ENCODE peak calls at places on chromosome X, in four cellular contexts. H is K562, T is HepG2, K is H1. I is an unnamed sample.
A peak's percentile ranks its signal among the peaks of the same experiment; 100 is the strongest.

GRCh38 chrX:76428243-76429130 is 977 bp downstream of the MAGEE1 start:
- DNase-seq in K (peak; percentile 48), H (no peak), T (no peak), I (no peak)

GRCh38 chrX:24148535-24149345 is 789 bp upstream of the ZFX start:
- DNase-seq in K (no peak), T (peak; percentile 23), H (peak; percentile 38), I (peak; percentile 42)

GRCh38 chrX:140866446-140866845 is 135.9 kb upstream of the SPANXB1 start:
- DNase-seq in H (no peak), T (no peak), K (no peak), I (no peak)

GRCh38 chrX:15877380-15877779 is 22.8 kb upstream of the AP1S2 start:
- DNase-seq in H (no peak), T (no peak), K (no peak), I (no peak)

GRCh38 chrX:3295731-3296130 is 50.7 kb downstream of the MXRA5 start:
- DNase-seq in K (peak; percentile 54), H (peak; percentile 59), T (no peak), I (peak; percentile 6)

GRCh38 chrX:10198254-10198653 is 41.5 kb downstream of the CLCN4 start:
- DNase-seq in T (no peak), H (no peak), K (no peak), I (no peak)

GRCh38 chrX:9542106-9542764 is 77.4 kb downstream of the TBL1X start:
- DNase-seq in T (no peak), K (no peak), H (no peak), I (no peak)

GRCh38 chrX:1086444-1087409 is 125.7 kb downstream of the CRLF2 start:
- DNase-seq in K (no peak), T (no peak), H (no peak), I (no peak)

GRCh38 chrX:24956828-24957227 is 58.9 kb downstream of the ARX start:
- DNase-seq in T (no peak), H (no peak), K (no peak), I (no peak)

GRCh38 chrX:45142185-45142584 is 58.5 kb downstream of the DIPK2B start:
- DNase-seq in H (no peak), K (no peak), T (no peak), I (no peak)

GRCh38 chrX:79270401-79270800 is 96.7 kb downstream of the ITM2A start:
- DNase-seq in H (peak; percentile 2), T (no peak), K (peak; percentile 43), I (peak; percentile 2)

GRCh38 chrX:101803451-101803850 is 128.4 kb downstream of the ZMAT1 start:
- DNase-seq in K (no peak), H (no peak), T (no peak), I (peak; percentile 44)

GRCh38 chrX:136780738-136781137 is at the start of gene ARHGEF6:
- DNase-seq in T (no peak), K (no peak), H (no peak), I (no peak)

GRCh38 chrX:78624884-78625283 is 34.2 kb downstream of the RTL3 start:
- DNase-seq in H (no peak), T (no peak), K (no peak), I (no peak)

GRCh38 chrX:135591871-135592270 is 71.4 kb downstream of the INTS6L start:
- DNase-seq in H (no peak), T (no peak), K (no peak), I (no peak)

GRCh38 chrX:57417827-57418226 is 131.3 kb downstream of the FAAH2 start:
- DNase-seq in K (no peak), H (no peak), T (no peak), I (peak; percentile 15)

GRCh38 chrX:9501362-9501761 is 36.5 kb downstream of the TBL1X start:
- DNase-seq in K (no peak), T (no peak), H (no peak), I (no peak)

GRCh38 chrX:42515939-42516338 is 262.0 kb downstream of the PPP1R2C start:
- DNase-seq in H (no peak), T (no peak), K (no peak), I (no peak)

GRCh38 chrX:23548164-23548563 is 119.1 kb upstream of the PRDX4 start:
- DNase-seq in K (no peak), T (no peak), H (no peak), I (no peak)

GRCh38 chrX:77937291-77937690 is 26.8 kb downstream of the ATP7A start:
- DNase-seq in T (no peak), H (no peak), K (no peak), I (peak; percentile 68)

GRCh38 chrX:131626681-131627296 is 82.9 kb downstream of the OR13H1 start:
- DNase-seq in K (no peak), T (no peak), H (peak; percentile 7), I (no peak)

GRCh38 chrX:74449322-74449936 is 28.1 kb downstream of the SLC16A2 start:
- DNase-seq in K (no peak), T (no peak), H (no peak), I (no peak)

GRCh38 chrX:16457239-16457638 is 192.7 kb upstream of the S100G start:
- DNase-seq in H (no peak), K (no peak), T (no peak), I (no peak)

GRCh38 chrX:17359500-17359899 is 15.5 kb upstream of the NHS start:
- DNase-seq in K (no peak), H (no peak), T (no peak), I (no peak)

GRCh38 chrX:3697220-3697684 is 16.2 kb downstream of the PRKX start:
- DNase-seq in K (no peak), T (no peak), H (peak; percentile 28), I (no peak)

GRCh38 chrX:31546130-31546529 is 474.3 kb upstream of the FTHL17 start:
- DNase-seq in T (no peak), H (peak; percentile 6), K (no peak), I (peak; percentile 60)

GRCh38 chrX:84188320-84188834 is 378 bp upstream of the RPS6KA6 start:
- DNase-seq in T (no peak), K (peak; percentile 53), H (no peak), I (peak; percentile 53)

GRCh38 chrX:51891821-51892551 is 1.4 kb upstream of the MAGED1 start:
- DNase-seq in T (no peak), K (no peak), H (no peak), I (peak; percentile 7)

GRCh38 chrX:109714340-109714958 is 18.6 kb downstream of the ACSL4 start:
- DNase-seq in H (no peak), K (no peak), T (no peak), I (peak; percentile 50)
- H3K4me1 ChIP-seq in H (no peaks in the 10 kb centered on the region), K (no peaks in the 10 kb centered on the region), T (peaks cover 91% of the 10 kb centered on the region), I (peaks cover 25% of the 10 kb centered on the region)

DNA sequence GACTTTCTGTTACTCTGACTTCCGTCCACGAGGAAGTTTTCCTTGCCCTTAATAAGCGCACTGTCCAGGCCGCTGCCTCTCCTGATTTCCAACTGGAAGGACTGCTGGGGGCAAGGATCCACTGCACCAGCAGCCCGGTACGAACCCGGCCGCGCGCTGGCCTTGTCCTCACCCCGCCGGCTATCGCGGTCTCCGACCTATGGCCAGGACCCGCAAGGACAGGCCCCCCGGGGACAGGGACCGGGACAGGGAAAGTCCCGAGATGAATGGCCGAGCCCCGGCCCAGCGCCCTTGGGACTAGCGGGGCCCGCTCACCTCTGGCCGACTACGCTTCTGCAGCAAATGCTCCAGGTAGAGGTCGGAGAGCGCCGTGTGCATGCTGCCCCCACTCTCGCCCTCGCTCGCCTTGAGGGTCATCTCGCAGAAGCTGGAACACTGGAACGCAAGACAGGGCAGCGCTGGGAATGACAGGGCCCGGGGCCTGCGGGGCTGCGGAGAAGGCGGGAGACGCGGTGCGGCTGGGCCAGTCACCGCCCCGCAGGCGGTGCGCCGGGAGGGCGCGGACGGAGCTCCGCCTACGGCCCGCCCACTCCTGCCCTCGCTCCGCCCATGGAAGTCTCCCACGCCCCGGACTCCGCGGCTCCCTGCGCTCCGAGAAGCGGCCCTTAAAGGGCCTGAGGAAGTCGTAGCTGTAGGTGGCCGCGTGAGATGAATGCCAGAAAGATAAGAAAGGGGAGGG is at the start of gene MPP1:
- DNase-seq in K (peak; percentile 76), T (no peak), H (peak; percentile 87), I (peak; percentile 81)
- TF ChIP-seq EZH2 in K (no peak), T (no peak), H (no peak), I (no peak)

GRCh38 chrX:72100051-72100755 is 31.5 kb downstream of the RTL5 start:
- DNase-seq in H (no peak), T (no peak), K (no peak), I (no peak)

GRCh38 chrX:72097081-72097480 is 34.6 kb downstream of the RTL5 start:
- DNase-seq in K (no peak), T (no peak), H (no peak), I (no peak)

GRCh38 chrX:72100824-72101351 is 30.8 kb downstream of the RTL5 start:
- DNase-seq in T (no peak), H (no peak), K (no peak), I (no peak)

GRCh38 chrX:72095370-72095769 is 36.3 kb downstream of the RTL5 start:
- DNase-seq in K (no peak), H (no peak), T (no peak), I (peak; percentile 66)

DNA sequence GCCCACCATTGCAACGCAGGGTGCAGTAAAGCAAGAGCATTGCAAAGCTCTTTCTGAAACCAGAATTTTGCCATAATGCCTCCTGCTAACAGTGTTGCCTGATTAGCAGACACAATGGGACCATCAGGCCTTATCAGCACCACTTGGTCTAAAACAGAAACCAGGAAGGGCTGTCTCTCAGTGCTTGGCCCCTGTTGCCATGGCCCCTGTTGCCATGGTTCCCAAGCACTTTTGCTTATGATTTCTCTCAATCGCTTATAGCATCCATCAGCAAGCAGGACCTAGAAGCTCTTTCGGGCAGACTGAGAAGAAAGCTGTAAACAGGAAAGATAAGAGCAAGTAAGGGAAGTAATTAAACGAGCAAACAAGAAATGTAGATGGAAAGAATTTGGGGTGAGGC is 36.8 kb downstream of the RTL5 start:
- DNase-seq in T (no peak), H (peak; percentile 30), K (no peak), I (peak; percentile 90)
- TF ChIP-seq JUN in T (no peak), H (no peak), K (no peak), I (no peak)

GRCh38 chrX:107721318-107721717 is 54.3 kb downstream of the TSC22D3 start:
- DNase-seq in K (no peak), H (no peak), T (no peak), I (no peak)

GRCh38 chrX:107724653-107725052 is 50.9 kb downstream of the TSC22D3 start:
- DNase-seq in K (no peak), H (no peak), T (no peak), I (no peak)

GRCh38 chrX:107721966-107722707 is 53.5 kb downstream of the TSC22D3 start:
- DNase-seq in H (no peak), T (no peak), K (no peak), I (no peak)

GRCh38 chrX:107725761-107726555 is 49.6 kb downstream of the TSC22D3 start:
- DNase-seq in K (no peak), H (no peak), T (no peak), I (peak; percentile 44)

GRCh38 chrX:107723501-107723900 is 52.1 kb downstream of the TSC22D3 start:
- DNase-seq in K (no peak), H (no peak), T (no peak), I (no peak)
- H3K4me1 ChIP-seq in K (no peaks in the 10 kb centered on the region), H (peaks cover 6% of the 10 kb centered on the region), T (peaks cover 24% of the 10 kb centered on the region), I (peaks cover 11% of the 10 kb centered on the region)

GRCh38 chrX:151177141-151178027 is 1.0 kb downstream of the GPR50 start:
- DNase-seq in T (no peak), H (no peak), K (peak; percentile 66), I (peak; percentile 1)
- TF ChIP-seq EZH2 in T (peak; percentile 72), H (no peak), K (peak; percentile 45), I (peak; percentile 54)